ENCODE peak calls at places on chromosomes 1 and 21, in seven cellular contexts. P, G, C, E, X, R and N are unnamed samples.

GRCh38 chr1:198809247-198809646 is 170.4 kb downstream of the PTPRC start:
- DNase-seq in R (no peak), P (no peak), G (no peak), E (no peak), X (no peak), C (no peak), N (no peak)

GRCh38 chr1:183600136-183600535 is 9.9 kb upstream of the NCF2 start:
- DNase-seq in G (no peak), R (peak), C (no peak), E (no peak), X (no peak), P (no peak), N (peak)

GRCh38 chr1:55476445-55477015 is 261.4 kb upstream of the USP24 start:
- DNase-seq in R (no peak), C (no peak), G (no peak), P (no peak), E (peak), X (no peak), N (no peak)

GRCh38 chr1:244319283-244320132 is 132.2 kb downstream of the ADSS2 start:
- DNase-seq in C (peak), R (no peak), X (no peak), P (peak), E (no peak), G (no peak), N (no peak)

GRCh38 chr21:44919913-44920693 is 596 bp downstream of the ITGB2 start:
- DNase-seq in G (no peak), E (no peak), C (no peak), R (peak), P (no peak), X (no peak), N (no peak)

GRCh38 chr21:33299181-33299752 is 25.5 kb upstream of the IFNAR1 start:
- DNase-seq in E (no peak), C (peak), X (no peak), R (no peak), G (no peak), P (peak), N (no peak)

GRCh38 chr1:236938745-236939144 is 65.5 kb downstream of the MT1HL1 start:
- DNase-seq in R (no peak), C (no peak), P (no peak), X (no peak), E (no peak), G (no peak), N (no peak)

GRCh38 chr1:996851-997727 is 2.8 kb downstream of the HES4 start:
- DNase-seq in C (no peak), P (no peak), X (no peak), R (no peak), G (no peak), E (no peak), N (no peak)

GRCh38 chr1:109793486-109794318 is 30.0 kb upstream of the EPS8L3 start:
- DNase-seq in C (no peak), E (peak), G (no peak), X (peak), P (no peak), R (peak), N (peak)

GRCh38 chr1:2803086-2803930 is 1.8 kb upstream of the TTC34 start:
- DNase-seq in G (no peak), R (peak), C (no peak), P (no peak), X (no peak), E (no peak), N (no peak)

GRCh38 chr1:76547916-76548315 is 319.4 kb upstream of the ST6GALNAC5 start:
- DNase-seq in X (no peak), P (no peak), E (no peak), R (no peak), C (no peak), G (no peak), N (no peak)

GRCh38 chr1:42162181-42162580 is 2.4 kb downstream of the GUCA2A start:
- DNase-seq in P (no peak), E (no peak), C (no peak), G (no peak), X (peak), R (no peak), N (no peak)

GRCh38 chr1:160954158-160955104 is at the start of gene ITLN2:
- DNase-seq in C (peak), P (peak), R (no peak), X (peak), G (no peak), E (peak), N (peak)

GRCh38 chr1:240854367-240854766 is 242.4 kb upstream of the GREM2 start:
- DNase-seq in P (no peak), E (no peak), X (no peak), G (no peak), R (no peak), C (no peak), N (no peak)

GRCh38 chr1:63122051-63122450 is 200.3 kb upstream of the FOXD3 start:
- DNase-seq in P (no peak), G (no peak), X (no peak), C (no peak), R (no peak), E (no peak), N (no peak)

GRCh38 chr1:91693542-91693941 is 192.4 kb downstream of the TGFBR3 start:
- DNase-seq in G (no peak), E (peak), P (no peak), C (no peak), X (peak), R (peak), N (no peak)

GRCh38 chr1:237677979-237678378 is 212.7 kb downstream of the ZP4 start:
- DNase-seq in R (no peak), C (no peak), G (no peak), E (no peak), P (no peak), X (no peak), N (no peak)

GRCh38 chr1:26743426-26744059 is 44.2 kb upstream of the PIGV start:
- DNase-seq in C (no peak), P (no peak), E (no peak), G (no peak), X (no peak), R (no peak), N (no peak)

GRCh38 chr1:18805925-18806849 is 53.3 kb downstream of the TAS1R2 start:
- DNase-seq in P (no peak), C (no peak), X (no peak), G (no peak), E (no peak), R (no peak), N (no peak)

GRCh38 chr1:203304919-203305808 is at the start of gene BTG2:
- DNase-seq in R (peak), G (peak), X (peak), P (peak), E (peak), C (peak), N (peak)

GRCh38 chr1:203306970-203307541 is 1.7 kb downstream of the BTG2 start:
- DNase-seq in G (no peak), E (peak), X (peak), R (peak), C (no peak), P (peak), N (peak)

GRCh38 chr1:203305809-203306088 is 430 bp downstream of the BTG2 start:
- DNase-seq in R (no peak), C (no peak), E (no peak), P (no peak), X (no peak), G (no peak), N (peak)

GRCh38 chr1:203307690-203308126 is 2.4 kb downstream of the BTG2 start:
- DNase-seq in E (no peak), X (no peak), C (no peak), P (no peak), G (no peak), R (no peak), N (no peak)

GRCh38 chr1:203306089-203306969 is 1.0 kb downstream of the BTG2 start:
- DNase-seq in P (peak), X (peak), E (peak), C (no peak), G (peak), R (peak), N (peak)
- TF ChIP-seq POLR2A in P (peak), X (peak), E (peak), C (no peak), G (peak), R (peak), N (peak)

DNA sequence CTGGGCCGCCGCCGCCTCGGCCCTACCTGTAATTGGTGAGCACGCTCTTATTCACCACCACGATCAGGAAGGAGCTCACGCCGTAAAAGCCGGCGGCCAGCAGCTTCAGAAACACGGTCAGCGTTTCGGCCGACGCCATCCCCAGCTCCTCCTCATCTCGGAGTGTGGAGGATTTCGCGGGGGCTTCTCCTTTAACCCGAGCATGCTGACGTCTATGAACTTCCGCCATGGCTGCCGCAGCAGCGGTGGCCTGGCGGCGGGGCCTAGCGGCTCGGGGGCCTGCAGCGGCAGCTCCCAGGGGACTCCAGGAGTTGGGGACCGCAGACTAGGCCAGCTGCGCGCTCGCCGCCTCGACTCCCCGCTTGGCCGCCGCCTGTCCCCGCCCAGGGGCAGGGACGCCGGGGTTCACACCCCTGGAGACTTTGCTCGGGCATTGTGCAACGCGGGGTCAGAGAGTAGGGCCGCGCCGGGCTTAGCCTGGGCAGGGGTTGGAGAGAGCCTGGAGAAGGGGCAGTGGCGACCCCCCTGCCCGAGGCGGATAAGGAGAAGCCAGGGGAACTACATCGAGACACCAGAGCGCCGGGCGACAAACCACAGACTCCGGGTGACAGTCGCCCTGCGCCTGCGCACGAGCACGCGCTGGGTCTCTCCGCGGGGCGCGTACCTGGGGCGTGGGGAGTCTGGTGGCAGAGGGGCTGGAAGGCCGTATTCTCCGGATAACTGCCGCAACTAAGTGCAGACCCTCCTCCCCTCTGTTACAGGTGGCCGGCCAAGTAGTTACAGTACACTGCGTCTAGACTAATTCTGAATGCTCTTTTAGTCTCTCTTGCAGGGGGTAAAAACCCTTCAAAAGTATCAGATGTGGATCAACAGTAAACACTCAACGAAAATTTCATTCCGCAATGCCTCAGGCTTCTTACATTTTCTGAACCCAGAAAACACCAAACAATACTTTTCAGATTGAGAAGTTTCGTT is at the start of gene SLC35D1:
- DNase-seq in E (peak), C (peak), X (peak), P (peak), R (peak), G (peak), N (peak)
- TF ChIP-seq POLR2A in E (peak), C (peak), X (peak), P (peak), R (peak), G (no peak), N (peak)

DNA sequence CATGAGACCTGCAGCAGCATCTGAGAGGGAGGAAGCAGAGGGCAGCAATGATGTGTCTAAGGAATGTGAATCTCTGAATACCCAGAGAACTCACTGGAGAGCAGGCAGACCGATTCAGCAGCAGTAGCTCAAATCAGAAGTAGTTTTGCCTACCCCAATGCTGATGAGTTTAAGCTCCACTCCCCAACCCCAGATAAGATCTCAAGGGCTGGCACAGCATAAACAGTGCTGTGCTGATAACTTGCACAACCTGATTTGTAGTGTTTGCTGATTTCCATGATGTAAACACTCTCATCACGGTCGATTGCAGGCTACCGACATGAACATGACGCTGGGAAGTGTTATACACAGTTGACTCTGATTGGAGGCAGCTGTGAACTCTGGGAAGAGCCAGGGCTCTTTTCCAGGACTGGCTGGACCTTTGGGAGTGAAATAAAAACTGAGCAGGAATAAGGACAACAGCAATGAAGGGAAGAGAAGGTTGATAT is 11.2 kb upstream of the HMGCS2 start:
- DNase-seq in E (peak), X (peak), C (no peak), R (no peak), P (no peak), G (peak), N (no peak)
- TF ChIP-seq POLR2A in E (no peak), X (no peak), C (no peak), R (no peak), P (no peak), G (no peak), N (no peak)

GRCh38 chr1:27877115-27877416 is 4.7 kb downstream of the THEMIS2 start:
- DNase-seq in R (no peak), C (no peak), G (no peak), P (no peak), E (no peak), X (no peak), N (no peak)

GRCh38 chr1:27876341-27877114 is 4.2 kb downstream of the THEMIS2 start:
- DNase-seq in C (no peak), G (no peak), X (no peak), E (no peak), R (no peak), P (no peak), N (no peak)

GRCh38 chr1:27872802-27873665 is 690 bp downstream of the THEMIS2 start:
- DNase-seq in R (no peak), X (no peak), P (peak), E (no peak), C (no peak), G (no peak), N (no peak)

GRCh38 chr1:27872059-27872801 is at the start of gene THEMIS2:
- DNase-seq in X (peak), P (peak), C (peak), R (peak), G (peak), E (peak), N (peak)

GRCh38 chr1:27873671-27874384 is 1.5 kb downstream of the THEMIS2 start:
- DNase-seq in P (peak), C (no peak), E (no peak), X (no peak), R (peak), G (no peak), N (no peak)
- TF ChIP-seq POLR2A in P (no peak), C (no peak), E (no peak), X (no peak), R (no peak), G (no peak), N (no peak)

GRCh38 chr1:78051005-78051404 is 5.2 kb downstream of the GIPC2 start:
- DNase-seq in P (no peak), X (no peak), R (no peak), G (no peak), E (no peak), C (no peak), N (no peak)
- TF ChIP-seq POLR2A in P (no peak), X (no peak), R (no peak), G (no peak), E (no peak), C (no peak), N (no peak)